ENCODE peak calls at places on chromosomes 13 and 19, in four cellular contexts. One of them, this sample, is unnamed. For H3K4me1 and H3K9me3, the result is how much of the 10 kb centered on the place peaks cover.

GRCh38 chr19:17424743-17425365 is 5.0 kb downstream of the MVB12A start:
- DNase-seq in tibial artery: no peak
- DNase-seq in mucosa of descending colon: no peak
- DNase-seq in psoas muscle: peak
- DNase-seq in this sample: peak

GRCh38 chr19:38849147-38849745 is 540 bp downstream of the HNRNPL start:
- DNase-seq in tibial artery: peak
- DNase-seq in mucosa of descending colon: peak
- DNase-seq in psoas muscle: peak
- DNase-seq in this sample: peak

GRCh38 chr13:22262328-22262920 is 591.6 kb downstream of the FGF9 start:
- DNase-seq in tibial artery: no peak
- DNase-seq in mucosa of descending colon: no peak
- DNase-seq in psoas muscle: no peak
- DNase-seq in this sample: no peak

GRCh38 chr13:40148103-40148502 is 492.6 kb downstream of the COG6 start:
- DNase-seq in tibial artery: no peak
- DNase-seq in mucosa of descending colon: no peak
- DNase-seq in psoas muscle: no peak
- DNase-seq in this sample: no peak

GRCh38 chr19:6020166-6020967 is 42.4 kb upstream of the RANBP3 start:
- DNase-seq in tibial artery: no peak
- DNase-seq in mucosa of descending colon: no peak
- DNase-seq in psoas muscle: peak
- DNase-seq in this sample: no peak

GRCh38 chr13:96707146-96707545 is 287.1 kb downstream of the OXGR1 start:
- DNase-seq in tibial artery: no peak
- DNase-seq in mucosa of descending colon: no peak
- DNase-seq in psoas muscle: no peak
- DNase-seq in this sample: no peak

GRCh38 chr13:112583592-112584277 is 4.2 kb downstream of the TUBGCP3 start:
- DNase-seq in tibial artery: no peak
- DNase-seq in mucosa of descending colon: peak
- DNase-seq in psoas muscle: no peak
- DNase-seq in this sample: no peak

GRCh38 chr19:4054471-4055208 is 12.1 kb downstream of the ZBTB7A start:
- DNase-seq in tibial artery: no peak
- DNase-seq in mucosa of descending colon: no peak
- DNase-seq in psoas muscle: no peak
- DNase-seq in this sample: no peak

GRCh38 chr13:24618219-24618955 is 61.8 kb upstream of the ATP12A start:
- DNase-seq in tibial artery: no peak
- DNase-seq in mucosa of descending colon: peak
- DNase-seq in psoas muscle: no peak
- DNase-seq in this sample: no peak

GRCh38 chr13:63010072-63010658 is 1594.5 kb upstream of the PCDH20 start:
- DNase-seq in tibial artery: no peak
- DNase-seq in mucosa of descending colon: no peak
- DNase-seq in psoas muscle: no peak
- DNase-seq in this sample: no peak

GRCh38 chr13:106418556-106418955 is 116.9 kb downstream of the EFNB2 start:
- DNase-seq in tibial artery: no peak
- DNase-seq in mucosa of descending colon: no peak
- DNase-seq in psoas muscle: no peak
- DNase-seq in this sample: peak

GRCh38 chr13:83589816-83590215 is 292.5 kb downstream of the SLITRK1 start:
- DNase-seq in tibial artery: no peak
- DNase-seq in mucosa of descending colon: no peak
- DNase-seq in psoas muscle: no peak
- DNase-seq in this sample: no peak

GRCh38 chr19:14183741-14184395 is 22.1 kb downstream of the ADGRL1 start:
- DNase-seq in tibial artery: no peak
- DNase-seq in mucosa of descending colon: no peak
- DNase-seq in psoas muscle: no peak
- DNase-seq in this sample: no peak

GRCh38 chr13:107025991-107026390 is 458.1 kb upstream of the ARGLU1 start:
- DNase-seq in tibial artery: peak
- DNase-seq in mucosa of descending colon: no peak
- DNase-seq in psoas muscle: no peak
- DNase-seq in this sample: peak

GRCh38 chr19:11284535-11284934 is 11.4 kb upstream of the TSPAN16 start:
- DNase-seq in tibial artery: no peak
- DNase-seq in mucosa of descending colon: no peak
- DNase-seq in psoas muscle: no peak
- DNase-seq in this sample: no peak

GRCh38 chr19:15120135-15121026 is 13.2 kb downstream of the SYDE1 start:
- DNase-seq in tibial artery: no peak
- DNase-seq in mucosa of descending colon: no peak
- DNase-seq in psoas muscle: no peak
- DNase-seq in this sample: no peak

GRCh38 chr13:27857271-27857670 is 62.5 kb upstream of the PDX1 start:
- DNase-seq in tibial artery: no peak
- DNase-seq in mucosa of descending colon: no peak
- DNase-seq in psoas muscle: no peak
- DNase-seq in this sample: no peak

GRCh38 chr19:48862827-48863226 is 5.6 kb downstream of the PLEKHA4 start:
- DNase-seq in tibial artery: no peak
- DNase-seq in mucosa of descending colon: no peak
- DNase-seq in psoas muscle: peak
- DNase-seq in this sample: no peak

GRCh38 chr13:80655778-80656518 is 315.0 kb upstream of the SPRY2 start:
- DNase-seq in tibial artery: no peak
- DNase-seq in mucosa of descending colon: no peak
- DNase-seq in psoas muscle: no peak
- DNase-seq in this sample: no peak

GRCh38 chr13:89307278-89307677 is 1636.1 kb downstream of the SLITRK5 start:
- DNase-seq in tibial artery: no peak
- DNase-seq in mucosa of descending colon: no peak
- DNase-seq in psoas muscle: no peak
- DNase-seq in this sample: no peak

GRCh38 chr19:35354898-35355297 is 3.4 kb upstream of the FFAR3 start:
- DNase-seq in tibial artery: peak
- DNase-seq in mucosa of descending colon: no peak
- DNase-seq in psoas muscle: no peak
- DNase-seq in this sample: no peak

GRCh38 chr13:95197548-95197947 is 103.7 kb downstream of the ABCC4 start:
- DNase-seq in tibial artery: no peak
- DNase-seq in mucosa of descending colon: no peak
- DNase-seq in psoas muscle: no peak
- DNase-seq in this sample: no peak

GRCh38 chr13:35283856-35284255 is 192.6 kb downstream of the MAB21L1 start:
- DNase-seq in tibial artery: no peak
- DNase-seq in mucosa of descending colon: peak
- DNase-seq in psoas muscle: no peak
- DNase-seq in this sample: no peak

GRCh38 chr13:75802161-75802560 is 166.0 kb downstream of the LMO7 start:
- DNase-seq in tibial artery: no peak
- DNase-seq in mucosa of descending colon: no peak
- DNase-seq in psoas muscle: no peak
- DNase-seq in this sample: no peak

GRCh38 chr13:75801388-75801787 is 165.3 kb downstream of the LMO7 start:
- DNase-seq in tibial artery: no peak
- DNase-seq in mucosa of descending colon: no peak
- DNase-seq in psoas muscle: no peak
- DNase-seq in this sample: no peak

GRCh38 chr13:75803175-75803611 is 167.1 kb downstream of the LMO7 start:
- DNase-seq in tibial artery: no peak
- DNase-seq in mucosa of descending colon: peak
- DNase-seq in psoas muscle: no peak
- DNase-seq in this sample: no peak

GRCh38 chr13:75798353-75799245 is 162.5 kb downstream of the LMO7 start:
- DNase-seq in tibial artery: no peak
- DNase-seq in mucosa of descending colon: peak
- DNase-seq in psoas muscle: no peak
- DNase-seq in this sample: no peak

GRCh38 chr13:75800545-75800944 is 164.4 kb downstream of the LMO7 start:
- DNase-seq in tibial artery: no peak
- DNase-seq in mucosa of descending colon: no peak
- DNase-seq in psoas muscle: no peak
- DNase-seq in this sample: no peak
- H3K4me1 ChIP-seq in tibial artery: under half
- H3K4me1 ChIP-seq in mucosa of descending colon: under half
- H3K4me1 ChIP-seq in psoas muscle: under half
- H3K4me1 ChIP-seq in this sample: under half

DNA sequence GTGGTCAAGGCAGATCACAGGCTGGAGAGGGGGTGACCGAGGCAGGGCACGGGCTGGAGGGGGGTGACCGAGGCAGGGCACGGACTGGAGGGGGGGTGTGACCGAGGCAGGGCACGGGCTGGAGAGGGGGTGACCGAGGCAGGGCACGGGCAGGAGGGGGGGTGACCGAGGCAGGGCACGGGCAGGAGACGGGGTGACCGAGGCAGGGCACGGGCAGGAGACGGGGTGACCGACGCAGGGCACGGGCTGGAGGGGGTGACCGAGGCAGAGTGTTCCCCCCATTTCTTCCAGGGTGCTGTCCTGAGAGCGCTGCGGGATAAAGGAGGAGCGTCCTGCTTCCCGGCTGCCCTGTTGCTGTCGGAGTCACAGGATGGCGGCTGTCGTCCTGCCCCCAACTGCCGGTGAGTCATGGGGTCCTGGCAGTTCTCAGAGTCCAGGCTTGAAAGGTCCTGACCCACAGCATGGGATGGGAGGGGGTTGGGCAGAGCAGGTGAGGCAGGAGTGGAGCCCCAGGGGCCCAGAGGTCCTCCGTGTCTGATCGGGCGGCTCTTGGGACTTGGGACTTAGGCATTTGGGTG is 5.3 kb downstream of the ZNF557 start:
- DNase-seq in tibial artery: no peak
- DNase-seq in mucosa of descending colon: no peak
- DNase-seq in psoas muscle: no peak
- DNase-seq in this sample: no peak
- H3K9me3 ChIP-seq in tibial artery: half or more
- H3K9me3 ChIP-seq in mucosa of descending colon: under half
- H3K9me3 ChIP-seq in psoas muscle: under half
- H3K9me3 ChIP-seq in this sample: under half

GRCh38 chr19:55005684-55006488 is 32.2 kb downstream of the GP6 start:
- DNase-seq in tibial artery: no peak
- DNase-seq in mucosa of descending colon: peak
- DNase-seq in psoas muscle: no peak
- DNase-seq in this sample: no peak
- H3K4me3 ChIP-seq in tibial artery: peak
- H3K4me3 ChIP-seq in mucosa of descending colon: no peak
- H3K4me3 ChIP-seq in psoas muscle: peak
- H3K4me3 ChIP-seq in this sample: peak

GRCh38 chr19:2827840-2828489 is 8.3 kb downstream of the ZNF554 start:
- DNase-seq in tibial artery: no peak
- DNase-seq in mucosa of descending colon: no peak
- DNase-seq in psoas muscle: no peak
- DNase-seq in this sample: no peak

GRCh38 chr19:2823646-2824045 is 4.0 kb downstream of the ZNF554 start:
- DNase-seq in tibial artery: no peak
- DNase-seq in mucosa of descending colon: no peak
- DNase-seq in psoas muscle: no peak
- DNase-seq in this sample: no peak

GRCh38 chr19:2822846-2823245 is 3.2 kb downstream of the ZNF554 start:
- DNase-seq in tibial artery: no peak
- DNase-seq in mucosa of descending colon: no peak
- DNase-seq in psoas muscle: no peak
- DNase-seq in this sample: no peak

GRCh38 chr19:2827022-2827421 is 7.4 kb downstream of the ZNF554 start:
- DNase-seq in tibial artery: no peak
- DNase-seq in mucosa of descending colon: no peak
- DNase-seq in psoas muscle: no peak
- DNase-seq in this sample: no peak

GRCh38 chr19:2824129-2824528 is 4.5 kb downstream of the ZNF554 start:
- DNase-seq in tibial artery: no peak
- DNase-seq in mucosa of descending colon: no peak
- DNase-seq in psoas muscle: no peak
- DNase-seq in this sample: no peak
- H3K4me1 ChIP-seq in tibial artery: under half
- H3K4me1 ChIP-seq in mucosa of descending colon: under half
- H3K4me1 ChIP-seq in psoas muscle: under half
- H3K4me1 ChIP-seq in this sample: under half

DNA sequence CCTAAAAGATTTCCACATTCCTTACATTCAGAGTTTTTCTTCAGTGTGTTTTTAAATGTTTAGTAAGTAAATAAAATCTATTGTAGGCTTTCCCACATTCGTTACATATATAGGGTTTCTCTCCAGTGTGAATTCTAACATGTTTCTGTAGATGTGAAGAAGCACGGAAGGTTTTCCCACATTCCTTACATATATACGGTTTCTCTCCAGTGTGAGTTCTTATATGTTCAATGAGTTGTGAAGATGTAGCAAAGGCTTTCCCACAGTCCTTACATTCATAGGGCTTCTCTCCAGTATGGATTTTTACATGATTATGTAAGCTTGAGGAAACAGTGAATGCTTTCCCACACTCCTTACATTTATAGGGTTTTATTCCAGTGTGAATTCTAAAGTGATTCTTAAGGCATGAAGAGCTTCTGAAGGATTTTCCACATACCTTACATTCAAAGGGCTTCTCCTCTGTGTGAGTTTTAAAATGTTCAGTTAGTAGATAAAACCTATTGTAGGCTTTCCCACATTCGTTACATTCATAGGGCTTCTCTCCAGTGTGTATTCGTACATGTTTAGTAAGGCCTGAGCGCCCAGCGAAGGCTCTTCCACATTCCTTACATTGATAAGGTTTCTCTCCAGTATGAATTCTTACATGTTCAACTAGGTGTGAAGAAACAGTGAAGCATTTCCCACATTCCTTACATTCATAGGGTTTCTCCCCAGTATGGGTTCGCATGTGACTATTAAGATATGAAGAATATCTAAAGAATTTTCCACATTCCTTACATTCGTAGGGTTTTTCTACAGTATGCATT is 18.2 kb downstream of the ZNF121 start:
- DNase-seq in tibial artery: no peak
- DNase-seq in mucosa of descending colon: no peak
- DNase-seq in psoas muscle: no peak
- DNase-seq in this sample: no peak
- H3K9me3 ChIP-seq in tibial artery: half or more
- H3K9me3 ChIP-seq in mucosa of descending colon: half or more
- H3K9me3 ChIP-seq in psoas muscle: half or more
- H3K9me3 ChIP-seq in this sample: half or more

This sample was measured in adipocyte.